ENCODE peak calls at places on chromosomes 16 and 17, in six cellular contexts. One of them, this sample, is unnamed.

GRCh38 chr17:67837965-67838364 is 12.7 kb downstream of the BPTF start:
- DNase-seq in activated T-cell treated with anti-CD3 and anti-CD28 coated beads for 24 hours: no peak
- DNase-seq in A549: no peak
- DNase-seq in T-helper 9 cell: no peak
- DNase-seq in brain microvascular endothelial cell: no peak
- DNase-seq in spleen: no peak
- DNase-seq in this sample: no peak

GRCh38 chr17:60372790-60373483 is 19.0 kb downstream of the USP32 start:
- DNase-seq in activated T-cell treated with anti-CD3 and anti-CD28 coated beads for 24 hours: no peak
- DNase-seq in A549: peak
- DNase-seq in T-helper 9 cell: no peak
- DNase-seq in brain microvascular endothelial cell: peak
- DNase-seq in spleen: no peak
- DNase-seq in this sample: no peak

GRCh38 chr17:32518856-32519768 is 32.3 kb downstream of the CDK5R1 start:
- DNase-seq in activated T-cell treated with anti-CD3 and anti-CD28 coated beads for 24 hours: peak
- DNase-seq in A549: no peak
- DNase-seq in T-helper 9 cell: peak
- DNase-seq in brain microvascular endothelial cell: no peak
- DNase-seq in spleen: peak
- DNase-seq in this sample: peak

GRCh38 chr17:42118545-42118944 is 2.6 kb downstream of the KAT2A start:
- DNase-seq in activated T-cell treated with anti-CD3 and anti-CD28 coated beads for 24 hours: peak
- DNase-seq in A549: peak
- DNase-seq in T-helper 9 cell: no peak
- DNase-seq in brain microvascular endothelial cell: no peak
- DNase-seq in spleen: no peak
- DNase-seq in this sample: no peak

GRCh38 chr16:89020068-89020924 is 43.3 kb upstream of the CBFA2T3 start:
- DNase-seq in activated T-cell treated with anti-CD3 and anti-CD28 coated beads for 24 hours: no peak
- DNase-seq in A549: no peak
- DNase-seq in T-helper 9 cell: no peak
- DNase-seq in brain microvascular endothelial cell: no peak
- DNase-seq in spleen: peak
- DNase-seq in this sample: no peak

GRCh38 chr16:86405319-86405718 is 105.0 kb upstream of the FOXF1 start:
- DNase-seq in activated T-cell treated with anti-CD3 and anti-CD28 coated beads for 24 hours: no peak
- DNase-seq in A549: no peak
- DNase-seq in T-helper 9 cell: no peak
- DNase-seq in brain microvascular endothelial cell: no peak
- DNase-seq in spleen: no peak
- DNase-seq in this sample: no peak

GRCh38 chr17:27601069-27601974 is 29.7 kb upstream of the LGALS9 start:
- DNase-seq in activated T-cell treated with anti-CD3 and anti-CD28 coated beads for 24 hours: peak
- DNase-seq in A549: peak
- DNase-seq in T-helper 9 cell: peak
- DNase-seq in brain microvascular endothelial cell: peak
- DNase-seq in spleen: peak
- DNase-seq in this sample: peak

GRCh38 chr17:79991924-79992656 is 43.6 kb downstream of the TBC1D16 start:
- DNase-seq in activated T-cell treated with anti-CD3 and anti-CD28 coated beads for 24 hours: no peak
- DNase-seq in A549: peak
- DNase-seq in T-helper 9 cell: no peak
- DNase-seq in brain microvascular endothelial cell: no peak
- DNase-seq in spleen: no peak
- DNase-seq in this sample: peak